ENCODE peak calls at places on chromosomes 3 and 15, in eight cellular contexts. One of them, this sample, is unnamed.

GRCh38 chr15:58606577-58607080 is 142.9 kb downstream of the ADAM10 start:
- DNase-seq in NCI-H1092 treated with DMSO at 0.1 percent for 48 hours: no peak
- DNase-seq in RWPE2: no peak
- DNase-seq in IMR-90: no peak
- DNase-seq in fibroblast of mammary gland: no peak
- DNase-seq in BE2C: no peak
- DNase-seq in activated naive CD8-positive, alpha-beta T cell treated with anti-CD3 and anti-CD28 coated beads, Interleukin-2, amount 50 U/mL, for 16 hours: no peak
- DNase-seq in uterus: no peak
- DNase-seq in this sample: no peak

GRCh38 chr3:184565421-184566211 is 4.0 kb downstream of the EPHB3 start:
- DNase-seq in uterus: peak; percentile 80
- DNase-seq in RWPE2: peak; percentile 89
- DNase-seq in BE2C: peak; percentile 68
- DNase-seq in activated naive CD8-positive, alpha-beta T cell treated with anti-CD3 and anti-CD28 coated beads, Interleukin-2, amount 50 U/mL, for 16 hours: no peak
- DNase-seq in NCI-H1092 treated with DMSO at 0.1 percent for 48 hours: no peak
- DNase-seq in fibroblast of mammary gland: peak; percentile 87
- DNase-seq in IMR-90: peak; percentile 90
- DNase-seq in this sample: no peak

GRCh38 chr15:28112101-28112760 is 13.1 kb upstream of the OCA2 start:
- DNase-seq in IMR-90: no peak
- DNase-seq in fibroblast of mammary gland: no peak
- DNase-seq in BE2C: no peak
- DNase-seq in RWPE2: peak; percentile 55
- DNase-seq in uterus: no peak
- DNase-seq in NCI-H1092 treated with DMSO at 0.1 percent for 48 hours: no peak
- DNase-seq in activated naive CD8-positive, alpha-beta T cell treated with anti-CD3 and anti-CD28 coated beads, Interleukin-2, amount 50 U/mL, for 16 hours: no peak
- DNase-seq in this sample: no peak

GRCh38 chr3:49534581-49535495 is 19.4 kb upstream of the BSN start:
- DNase-seq in RWPE2: no peak
- DNase-seq in BE2C: peak; percentile 12
- DNase-seq in fibroblast of mammary gland: no peak
- DNase-seq in IMR-90: no peak
- DNase-seq in NCI-H1092 treated with DMSO at 0.1 percent for 48 hours: peak; percentile 47
- DNase-seq in activated naive CD8-positive, alpha-beta T cell treated with anti-CD3 and anti-CD28 coated beads, Interleukin-2, amount 50 U/mL, for 16 hours: no peak
- DNase-seq in uterus: no peak
- DNase-seq in this sample: no peak

GRCh38 chr3:63969866-63970265 is 53.4 kb downstream of the PSMD6 start:
- DNase-seq in uterus: no peak
- DNase-seq in NCI-H1092 treated with DMSO at 0.1 percent for 48 hours: no peak
- DNase-seq in IMR-90: no peak
- DNase-seq in BE2C: no peak
- DNase-seq in activated naive CD8-positive, alpha-beta T cell treated with anti-CD3 and anti-CD28 coated beads, Interleukin-2, amount 50 U/mL, for 16 hours: no peak
- DNase-seq in RWPE2: no peak
- DNase-seq in fibroblast of mammary gland: no peak
- DNase-seq in this sample: no peak

GRCh38 chr15:68819451-68820204 is 1.1 kb downstream of the ANP32A start:
- DNase-seq in BE2C: peak; percentile 44
- DNase-seq in IMR-90: peak; percentile 47
- DNase-seq in RWPE2: no peak
- DNase-seq in activated naive CD8-positive, alpha-beta T cell treated with anti-CD3 and anti-CD28 coated beads, Interleukin-2, amount 50 U/mL, for 16 hours: no peak
- DNase-seq in fibroblast of mammary gland: peak; percentile 56
- DNase-seq in uterus: peak; percentile 47
- DNase-seq in NCI-H1092 treated with DMSO at 0.1 percent for 48 hours: peak; percentile 51
- DNase-seq in this sample: peak; percentile 76

GRCh38 chr3:14646589-14647413 is 4.8 kb upstream of the CCDC174 start:
- DNase-seq in NCI-H1092 treated with DMSO at 0.1 percent for 48 hours: no peak
- DNase-seq in IMR-90: no peak
- DNase-seq in uterus: no peak
- DNase-seq in fibroblast of mammary gland: no peak
- DNase-seq in BE2C: no peak
- DNase-seq in activated naive CD8-positive, alpha-beta T cell treated with anti-CD3 and anti-CD28 coated beads, Interleukin-2, amount 50 U/mL, for 16 hours: no peak
- DNase-seq in RWPE2: no peak
- DNase-seq in this sample: no peak

GRCh38 chr3:115814778-115815380 is 191.6 kb downstream of the GAP43 start:
- DNase-seq in fibroblast of mammary gland: peak; percentile 76
- DNase-seq in BE2C: peak; percentile 74
- DNase-seq in IMR-90: peak; percentile 76
- DNase-seq in RWPE2: no peak
- DNase-seq in NCI-H1092 treated with DMSO at 0.1 percent for 48 hours: peak; percentile 61
- DNase-seq in uterus: peak; percentile 72
- DNase-seq in activated naive CD8-positive, alpha-beta T cell treated with anti-CD3 and anti-CD28 coated beads, Interleukin-2, amount 50 U/mL, for 16 hours: peak; percentile 25
- DNase-seq in this sample: no peak

GRCh38 chr15:72796515-72797337 is 13.2 kb upstream of the ADPGK start:
- DNase-seq in uterus: no peak
- DNase-seq in NCI-H1092 treated with DMSO at 0.1 percent for 48 hours: peak; percentile 39
- DNase-seq in IMR-90: peak; percentile 16
- DNase-seq in activated naive CD8-positive, alpha-beta T cell treated with anti-CD3 and anti-CD28 coated beads, Interleukin-2, amount 50 U/mL, for 16 hours: peak; percentile 13
- DNase-seq in RWPE2: no peak
- DNase-seq in BE2C: peak; percentile 59
- DNase-seq in fibroblast of mammary gland: peak; percentile 30
- DNase-seq in this sample: peak; percentile 78